ENCODE peak calls at places on chromosomes 5 and 9, in seven cellular contexts. T is kidney; G is CD8-positive, alpha-beta memory T cell; V is WERI-Rb-1; A is thoracic aorta; X is BJ; Q is cardiac fibroblast. H is an unnamed sample.

GRCh38 chr9:10678790-10679189 is 66.0 kb upstream of the PTPRD start:
- DNase-seq in T (no peak), G (no peak), V (no peak), A (no peak), X (no peak), Q (peak), H (no peak)

GRCh38 chr5:35884125-35884788 is 27.6 kb downstream of the IL7R start:
- DNase-seq in T (no peak), G (no peak), V (no peak), A (no peak), X (peak), Q (peak), H (peak)

GRCh38 chr9:113998529-113999255 is 79.4 kb downstream of the AMBP start:
- DNase-seq in T (peak), G (no peak), V (peak), A (no peak), X (no peak), Q (peak), H (no peak)

GRCh38 chr5:143156556-143156955 is 246.9 kb downstream of the NR3C1 start:
- DNase-seq in T (no peak), G (no peak), V (peak), A (no peak), X (no peak), Q (no peak), H (no peak)

GRCh38 chr5:32254987-32255900 is 57.5 kb downstream of the MTMR12 start:
- DNase-seq in T (no peak), G (no peak), V (peak), A (no peak), X (peak), Q (no peak), H (no peak)

GRCh38 chr5:998276-998974 is 10.2 kb upstream of the NKD2 start:
- DNase-seq in T (peak), G (no peak), V (peak), A (no peak), X (no peak), Q (no peak), H (no peak)

GRCh38 chr5:168793844-168794837 is 215.0 kb upstream of the PANK3 start:
- DNase-seq in T (no peak), G (no peak), V (no peak), A (no peak), X (peak), Q (peak), H (no peak)

GRCh38 chr5:40939753-40940152 is 30.5 kb downstream of the C7 start:
- DNase-seq in T (no peak), G (no peak), V (no peak), A (no peak), X (no peak), Q (no peak), H (no peak)

GRCh38 chr5:72767289-72768010 is 49.0 kb upstream of the TNPO1 start:
- DNase-seq in T (peak), G (no peak), V (peak), A (no peak), X (no peak), Q (peak), H (no peak)

GRCh38 chr5:142013734-142014495 is 1.1 kb upstream of the GNPDA1 start:
- DNase-seq in T (peak), G (no peak), V (peak), A (peak), X (no peak), Q (peak), H (peak)

GRCh38 chr5:96978812-96979449 is 43.1 kb downstream of the LNPEP start:
- DNase-seq in T (no peak), G (no peak), V (peak), A (no peak), X (peak), Q (no peak), H (no peak)

GRCh38 chr9:10079284-10079964 is 533.4 kb downstream of the PTPRD start:
- DNase-seq in T (no peak), G (no peak), V (no peak), A (no peak), X (no peak), Q (no peak), H (no peak)

GRCh38 chr5:3997670-3998069 is 402.0 kb downstream of the IRX1 start:
- DNase-seq in T (no peak), G (no peak), V (no peak), A (no peak), X (no peak), Q (no peak), H (no peak)

GRCh38 chr9:112771359-112772214 is 21.0 kb downstream of the SNX30 start:
- DNase-seq in T (no peak), G (no peak), V (no peak), A (no peak), X (no peak), Q (no peak), H (no peak)

GRCh38 chr5:57600321-57600720 is 117.7 kb upstream of the ACTBL2 start:
- DNase-seq in T (no peak), G (no peak), V (no peak), A (no peak), X (no peak), Q (no peak), H (no peak)

GRCh38 chr5:107652839-107653607 is 17.7 kb downstream of the EFNA5 start:
- DNase-seq in T (no peak), G (no peak), V (no peak), A (no peak), X (no peak), Q (no peak), H (no peak)

GRCh38 chr9:115680226-115680625 is 473.4 kb upstream of the PAPPA start:
- DNase-seq in T (no peak), G (no peak), V (no peak), A (no peak), X (no peak), Q (peak), H (peak)

GRCh38 chr5:24059006-24059405 is 551.6 kb downstream of the PRDM9 start:
- DNase-seq in T (no peak), G (no peak), V (no peak), A (no peak), X (no peak), Q (no peak), H (no peak)

GRCh38 chr5:115460476-115460875 is 84.1 kb downstream of the FEM1C start:
- DNase-seq in T (peak), G (no peak), V (no peak), A (no peak), X (peak), Q (peak), H (no peak)

GRCh38 chr5:119078071-119078846 is 7.4 kb downstream of the DMXL1 start:
- DNase-seq in T (no peak), G (no peak), V (no peak), A (no peak), X (no peak), Q (no peak), H (no peak)

GRCh38 chr5:75481024-75481423 is 30.4 kb downstream of the CERT1 start:
- DNase-seq in T (no peak), G (no peak), V (no peak), A (no peak), X (no peak), Q (no peak), H (no peak)

GRCh38 chr5:142922223-142922952 is 152.2 kb downstream of the ARHGAP26 start:
- DNase-seq in T (no peak), G (no peak), V (no peak), A (no peak), X (no peak), Q (peak), H (no peak)

GRCh38 chr9:133428579-133429215 is 6.5 kb downstream of the ADAMTS13 start:
- DNase-seq in T (no peak), G (no peak), V (peak), A (no peak), X (no peak), Q (no peak), H (no peak)

GRCh38 chr5:40089269-40089668 is 590.4 kb upstream of the PTGER4 start:
- DNase-seq in T (no peak), G (no peak), V (no peak), A (no peak), X (no peak), Q (peak), H (no peak)

GRCh38 chr9:129874261-129875101 is 39.2 kb downstream of the USP20 start:
- DNase-seq in T (no peak), G (no peak), V (no peak), A (no peak), X (no peak), Q (no peak), H (no peak)

GRCh38 chr5:69414885-69415583 is at the start of gene MARVELD2:
- DNase-seq in T (peak), G (peak), V (peak), A (no peak), X (no peak), Q (no peak), H (no peak)

GRCh38 chr5:145068696-145069095 is 766.4 kb downstream of the PRELID2 start:
- DNase-seq in T (no peak), G (no peak), V (no peak), A (no peak), X (no peak), Q (no peak), H (no peak)

GRCh38 chr5:137699291-137700281 is 36.3 kb downstream of the KLHL3 start:
- DNase-seq in T (no peak), G (no peak), V (no peak), A (no peak), X (no peak), Q (no peak), H (no peak)

GRCh38 chr5:48192-48591 is 43.8 kb upstream of the PLEKHG4B start:
- DNase-seq in T (no peak), G (no peak), V (no peak), A (no peak), X (no peak), Q (no peak), H (no peak)

GRCh38 chr9:132434875-132435274 is 24.9 kb downstream of the CFAP77 start:
- DNase-seq in T (no peak), G (no peak), V (peak), A (no peak), X (no peak), Q (no peak), H (no peak)

GRCh38 chr9:108787664-108788048 is 68.1 kb downstream of the ACTL7B start:
- DNase-seq in T (no peak), G (no peak), V (peak), A (no peak), X (no peak), Q (no peak), H (no peak)

GRCh38 chr9:6757988-6758417 is 230 bp downstream of the KDM4C start:
- DNase-seq in T (no peak), G (no peak), V (no peak), A (no peak), X (no peak), Q (no peak), H (no peak)

GRCh38 chr9:112777914-112778313 is 27.4 kb downstream of the SNX30 start:
- DNase-seq in T (no peak), G (no peak), V (no peak), A (no peak), X (no peak), Q (peak), H (peak)

GRCh38 chr9:122377241-122378164 is 6.7 kb downstream of the PTGS1 start:
- DNase-seq in T (no peak), G (no peak), V (no peak), A (no peak), X (no peak), Q (peak), H (no peak)

GRCh38 chr9:122372856-122373845 is 2.3 kb downstream of the PTGS1 start:
- DNase-seq in T (no peak), G (no peak), V (no peak), A (no peak), X (no peak), Q (no peak), H (no peak)

GRCh38 chr9:122376791-122377190 is 6.0 kb downstream of the PTGS1 start:
- DNase-seq in T (no peak), G (no peak), V (no peak), A (no peak), X (no peak), Q (no peak), H (no peak)

GRCh38 chr9:122371851-122372250 is 1.0 kb downstream of the PTGS1 start:
- DNase-seq in T (no peak), G (no peak), V (no peak), A (no peak), X (no peak), Q (no peak), H (no peak)

DNA sequence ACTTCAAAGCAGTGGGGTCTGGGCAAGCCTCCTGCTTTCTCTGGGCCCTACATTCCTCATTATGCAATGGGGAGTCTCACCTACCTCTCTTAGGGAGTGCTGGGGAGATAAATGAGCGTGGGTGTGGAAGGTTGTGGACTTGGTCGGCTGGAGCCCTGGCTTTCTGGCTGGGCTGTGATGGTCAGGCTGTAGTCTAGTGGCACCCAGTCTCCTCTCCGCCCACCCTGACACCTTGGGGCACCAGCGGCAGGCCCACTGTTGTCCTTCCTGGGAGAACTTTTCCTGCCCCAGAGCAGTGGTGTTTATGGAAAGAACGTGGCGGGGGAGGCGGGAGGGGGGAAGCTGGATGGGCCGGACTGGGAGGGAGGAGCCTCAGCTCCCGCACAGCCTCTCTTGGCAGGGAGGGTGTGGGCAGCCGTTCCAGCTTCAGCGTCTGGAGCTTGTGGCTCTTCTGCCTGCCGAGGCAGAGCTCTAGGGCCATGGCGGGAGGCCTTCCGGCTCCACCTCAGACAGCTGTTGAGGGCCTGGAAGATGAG is 4.1 kb downstream of the PTGS1 start:
- DNase-seq in T (peak), G (no peak), V (peak), A (no peak), X (peak), Q (peak), H (no peak)
- H3K4me3 ChIP-seq in T (no peak), G (no peak), V (no peak), A (peak), X (no peak), Q (no peak), H (no peak)

GRCh38 chr5:175800656-175801081 is 70.7 kb upstream of the CPLX2 start:
- DNase-seq in T (no peak), G (no peak), V (peak), A (no peak), X (no peak), Q (peak), H (no peak)

GRCh38 chr5:175795959-175796358 is 75.4 kb upstream of the CPLX2 start:
- DNase-seq in T (no peak), G (no peak), V (no peak), A (no peak), X (no peak), Q (no peak), H (no peak)

GRCh38 chr5:175798626-175799025 is 72.8 kb upstream of the CPLX2 start:
- DNase-seq in T (no peak), G (no peak), V (no peak), A (no peak), X (no peak), Q (no peak), H (no peak)

GRCh38 chr5:175796536-175797499 is 74.6 kb upstream of the CPLX2 start:
- DNase-seq in T (peak), G (peak), V (peak), A (no peak), X (peak), Q (peak), H (no peak)

DNA sequence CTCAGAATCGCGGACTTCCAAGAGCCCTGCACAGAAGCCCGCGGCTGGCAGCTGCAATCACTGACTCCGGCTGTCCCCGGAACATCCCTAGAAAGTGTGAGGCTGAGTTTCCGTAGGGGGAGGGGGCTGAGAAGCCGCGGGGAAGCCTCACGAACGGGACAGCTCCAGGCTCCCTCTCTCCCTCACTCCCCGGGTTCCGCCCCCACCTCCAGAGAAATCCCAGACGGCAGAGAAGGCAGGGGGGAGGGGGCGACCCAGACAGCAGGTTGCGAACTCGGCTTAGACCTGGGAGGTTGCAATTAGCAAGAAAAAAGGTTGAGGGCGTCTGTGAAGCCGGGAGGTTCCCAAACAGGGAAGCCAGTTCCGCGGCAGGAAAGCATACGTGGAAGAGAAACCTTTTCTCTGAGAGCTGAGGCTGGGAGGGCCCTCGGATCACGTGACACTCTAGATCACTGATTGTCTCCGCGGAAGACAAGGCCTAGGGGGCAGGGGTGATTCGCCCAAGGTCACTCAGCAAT is 73.8 kb upstream of the CPLX2 start:
- DNase-seq in T (no peak), G (no peak), V (peak), A (no peak), X (no peak), Q (no peak), H (no peak)
- H3K4me3 ChIP-seq in T (no peak), G (no peak), V (peak), A (no peak), X (peak), Q (no peak), H (no peak)

GRCh38 chr5:56158331-56158960 is 74.7 kb downstream of the ANKRD55 start:
- DNase-seq in T (no peak), G (no peak), V (no peak), A (no peak), X (no peak), Q (no peak), H (no peak)
- H3K4me3 ChIP-seq in T (no peak), G (no peak), V (no peak), A (no peak), X (no peak), Q (no peak), H (no peak)

GRCh38 chr9:89991204-89991790 is 386.5 kb downstream of the GADD45G start:
- DNase-seq in T (no peak), G (no peak), V (no peak), A (no peak), X (no peak), Q (no peak), H (no peak)

GRCh38 chr9:89992326-89993208 is 387.8 kb downstream of the GADD45G start:
- DNase-seq in T (no peak), G (no peak), V (no peak), A (no peak), X (no peak), Q (no peak), H (no peak)

GRCh38 chr9:89994988-89995613 is 390.3 kb downstream of the GADD45G start:
- DNase-seq in T (no peak), G (no peak), V (no peak), A (no peak), X (no peak), Q (no peak), H (no peak)

GRCh38 chr9:89996106-89996505 is 391.3 kb downstream of the GADD45G start:
- DNase-seq in T (no peak), G (no peak), V (no peak), A (no peak), X (no peak), Q (no peak), H (no peak)

GRCh38 chr9:89993678-89994630 is 389.1 kb downstream of the GADD45G start:
- DNase-seq in T (peak), G (no peak), V (no peak), A (no peak), X (no peak), Q (no peak), H (no peak)
- H3K4me3 ChIP-seq in T (no peak), G (no peak), V (no peak), A (no peak), X (no peak), Q (no peak), H (no peak)

DNA sequence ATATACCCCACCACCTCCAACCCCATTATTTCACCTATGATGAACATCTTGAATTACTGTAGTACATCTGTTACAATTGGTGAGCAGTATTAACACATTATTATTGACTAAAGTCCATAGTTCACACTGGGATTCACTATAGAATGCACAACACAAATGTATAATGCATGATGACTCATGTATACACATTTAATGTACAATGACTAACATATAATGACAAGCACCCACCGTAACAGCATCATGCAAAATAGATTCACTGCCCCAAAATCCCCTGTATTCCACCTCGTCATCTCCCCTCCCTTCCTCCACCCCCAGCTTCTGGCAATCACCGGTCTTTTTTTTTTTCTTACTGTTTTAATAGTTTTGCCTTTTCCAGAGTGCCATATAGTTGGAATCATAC is 47.1 kb upstream of the NEK6 start:
- DNase-seq in T (no peak), G (no peak), V (no peak), A (no peak), X (no peak), Q (peak), H (no peak)
- H3K4me3 ChIP-seq in T (no peak), G (no peak), V (no peak), A (no peak), X (no peak), Q (no peak), H (no peak)